ENCODE peak calls at places on chromosomes 6 and 20, in eight cellular contexts. One of them, this sample, is unnamed. For H3K4me1, the result is how much of the 10 kb centered on the place peaks cover.

GRCh38 chr20:967796-968742 is 34.0 kb downstream of the RSPO4 start:
- DNase-seq in hepatocyte: no peak
- DNase-seq in mesendoderm: peak
- DNase-seq in HCT116: peak
- DNase-seq in GM23248: peak
- DNase-seq in OCI-LY7: peak
- DNase-seq in fibroblast of lung: peak
- DNase-seq in A549: no peak
- DNase-seq in this sample: peak

GRCh38 chr6:150256618-150257272 is 112.1 kb upstream of the IYD start:
- DNase-seq in hepatocyte: peak
- DNase-seq in mesendoderm: peak
- DNase-seq in HCT116: no peak
- DNase-seq in GM23248: peak
- DNase-seq in OCI-LY7: no peak
- DNase-seq in fibroblast of lung: peak
- DNase-seq in A549: no peak
- DNase-seq in this sample: no peak

GRCh38 chr20:20448891-20449290 is 81.0 kb downstream of the INSM1 start:
- DNase-seq in hepatocyte: no peak
- DNase-seq in mesendoderm: no peak
- DNase-seq in HCT116: no peak
- DNase-seq in GM23248: no peak
- DNase-seq in OCI-LY7: no peak
- DNase-seq in fibroblast of lung: no peak
- DNase-seq in A549: no peak
- DNase-seq in this sample: no peak

GRCh38 chr6:39428152-39428551 is 105.7 kb upstream of the KCNK16 start:
- DNase-seq in hepatocyte: no peak
- DNase-seq in mesendoderm: no peak
- DNase-seq in HCT116: no peak
- DNase-seq in GM23248: no peak
- DNase-seq in OCI-LY7: no peak
- DNase-seq in fibroblast of lung: no peak
- DNase-seq in A549: no peak
- DNase-seq in this sample: no peak

GRCh38 chr6:44621846-44622245 is 234.3 kb downstream of the CDC5L start:
- DNase-seq in hepatocyte: no peak
- DNase-seq in mesendoderm: no peak
- DNase-seq in HCT116: no peak
- DNase-seq in GM23248: peak
- DNase-seq in OCI-LY7: no peak
- DNase-seq in fibroblast of lung: no peak
- DNase-seq in A549: no peak
- DNase-seq in this sample: no peak

GRCh38 chr6:111806561-111807497 is 66.4 kb downstream of the FYN start:
- DNase-seq in hepatocyte: no peak
- DNase-seq in mesendoderm: peak
- DNase-seq in HCT116: no peak
- DNase-seq in GM23248: no peak
- DNase-seq in OCI-LY7: no peak
- DNase-seq in fibroblast of lung: no peak
- DNase-seq in A549: no peak
- DNase-seq in this sample: no peak

GRCh38 chr6:144411506-144412165 is 126.5 kb downstream of the UTRN start:
- DNase-seq in hepatocyte: no peak
- DNase-seq in mesendoderm: no peak
- DNase-seq in HCT116: no peak
- DNase-seq in GM23248: peak
- DNase-seq in OCI-LY7: no peak
- DNase-seq in fibroblast of lung: no peak
- DNase-seq in A549: no peak
- DNase-seq in this sample: no peak

GRCh38 chr6:100262086-100262485 is 202.6 kb downstream of the SIM1 start:
- DNase-seq in hepatocyte: no peak
- DNase-seq in mesendoderm: no peak
- DNase-seq in HCT116: no peak
- DNase-seq in GM23248: no peak
- DNase-seq in OCI-LY7: no peak
- DNase-seq in fibroblast of lung: no peak
- DNase-seq in A549: no peak
- DNase-seq in this sample: no peak

GRCh38 chr6:131135244-131136020 is at the start of gene AKAP7:
- DNase-seq in hepatocyte: peak
- DNase-seq in mesendoderm: peak
- DNase-seq in HCT116: peak
- DNase-seq in GM23248: peak
- DNase-seq in OCI-LY7: peak
- DNase-seq in fibroblast of lung: peak
- DNase-seq in A549: peak
- DNase-seq in this sample: peak

GRCh38 chr20:3068986-3069900 is 2.2 kb upstream of the OXT start:
- DNase-seq in hepatocyte: no peak
- DNase-seq in mesendoderm: no peak
- DNase-seq in HCT116: no peak
- DNase-seq in GM23248: peak
- DNase-seq in OCI-LY7: peak
- DNase-seq in fibroblast of lung: peak
- DNase-seq in A549: no peak
- DNase-seq in this sample: no peak

GRCh38 chr20:61439251-61439650 is 187.2 kb downstream of the CDH4 start:
- DNase-seq in hepatocyte: no peak
- DNase-seq in mesendoderm: no peak
- DNase-seq in HCT116: no peak
- DNase-seq in GM23248: no peak
- DNase-seq in OCI-LY7: no peak
- DNase-seq in fibroblast of lung: no peak
- DNase-seq in A549: no peak
- DNase-seq in this sample: no peak

GRCh38 chr20:49915380-49916145 is at the start of gene SPATA2:
- DNase-seq in hepatocyte: peak
- DNase-seq in mesendoderm: peak
- DNase-seq in HCT116: peak
- DNase-seq in GM23248: peak
- DNase-seq in OCI-LY7: peak
- DNase-seq in fibroblast of lung: peak
- DNase-seq in A549: peak
- DNase-seq in this sample: peak

GRCh38 chr6:51613558-51613957 is 473.9 kb downstream of the PKHD1 start:
- DNase-seq in hepatocyte: no peak
- DNase-seq in mesendoderm: no peak
- DNase-seq in HCT116: no peak
- DNase-seq in GM23248: no peak
- DNase-seq in OCI-LY7: no peak
- DNase-seq in fibroblast of lung: no peak
- DNase-seq in A549: no peak
- DNase-seq in this sample: no peak

GRCh38 chr6:37038297-37039198 is 33.1 kb downstream of the FGD2 start:
- DNase-seq in hepatocyte: peak
- DNase-seq in mesendoderm: no peak
- DNase-seq in HCT116: no peak
- DNase-seq in GM23248: peak
- DNase-seq in OCI-LY7: no peak
- DNase-seq in fibroblast of lung: peak
- DNase-seq in A549: no peak
- DNase-seq in this sample: no peak

GRCh38 chr6:109526905-109527628 is 44.0 kb upstream of the ZBTB24 start:
- DNase-seq in hepatocyte: peak
- DNase-seq in mesendoderm: peak
- DNase-seq in HCT116: peak
- DNase-seq in GM23248: peak
- DNase-seq in OCI-LY7: peak
- DNase-seq in fibroblast of lung: peak
- DNase-seq in A549: peak
- DNase-seq in this sample: peak

GRCh38 chr20:45300961-45301360 is 5.7 kb upstream of the RBPJL start:
- DNase-seq in hepatocyte: no peak
- DNase-seq in mesendoderm: peak
- DNase-seq in HCT116: peak
- DNase-seq in GM23248: peak
- DNase-seq in OCI-LY7: peak
- DNase-seq in fibroblast of lung: no peak
- DNase-seq in A549: peak
- DNase-seq in this sample: peak

GRCh38 chr6:44806656-44807055 is 419.1 kb downstream of the CDC5L start:
- DNase-seq in hepatocyte: no peak
- DNase-seq in mesendoderm: no peak
- DNase-seq in HCT116: no peak
- DNase-seq in GM23248: peak
- DNase-seq in OCI-LY7: no peak
- DNase-seq in fibroblast of lung: no peak
- DNase-seq in A549: no peak
- DNase-seq in this sample: no peak

GRCh38 chr6:47146426-47147174 is 104.5 kb upstream of the ADGRF1 start:
- DNase-seq in hepatocyte: no peak
- DNase-seq in mesendoderm: peak
- DNase-seq in HCT116: no peak
- DNase-seq in GM23248: peak
- DNase-seq in OCI-LY7: peak
- DNase-seq in fibroblast of lung: no peak
- DNase-seq in A549: no peak
- DNase-seq in this sample: no peak

GRCh38 chr20:63248835-63249591 is 5.2 kb downstream of the NKAIN4 start:
- DNase-seq in hepatocyte: no peak
- DNase-seq in mesendoderm: no peak
- DNase-seq in HCT116: no peak
- DNase-seq in GM23248: no peak
- DNase-seq in OCI-LY7: no peak
- DNase-seq in fibroblast of lung: no peak
- DNase-seq in A549: no peak
- DNase-seq in this sample: no peak

GRCh38 chr6:89693207-89693606 is 54.7 kb upstream of the LYRM2 start:
- DNase-seq in hepatocyte: no peak
- DNase-seq in mesendoderm: no peak
- DNase-seq in HCT116: no peak
- DNase-seq in GM23248: no peak
- DNase-seq in OCI-LY7: no peak
- DNase-seq in fibroblast of lung: no peak
- DNase-seq in A549: no peak
- DNase-seq in this sample: no peak

GRCh38 chr6:157428418-157429202 is 47.6 kb downstream of the ZDHHC14 start:
- DNase-seq in hepatocyte: peak
- DNase-seq in mesendoderm: peak
- DNase-seq in HCT116: peak
- DNase-seq in GM23248: peak
- DNase-seq in OCI-LY7: no peak
- DNase-seq in fibroblast of lung: no peak
- DNase-seq in A549: peak
- DNase-seq in this sample: no peak

GRCh38 chr6:95572098-95572497 is 5.2 kb upstream of the MANEA start:
- DNase-seq in hepatocyte: no peak
- DNase-seq in mesendoderm: no peak
- DNase-seq in HCT116: no peak
- DNase-seq in GM23248: no peak
- DNase-seq in OCI-LY7: no peak
- DNase-seq in fibroblast of lung: no peak
- DNase-seq in A549: no peak
- DNase-seq in this sample: peak

GRCh38 chr6:170035896-170036295 is 255.0 kb downstream of the DLL1 start:
- DNase-seq in hepatocyte: no peak
- DNase-seq in mesendoderm: peak
- DNase-seq in HCT116: no peak
- DNase-seq in GM23248: no peak
- DNase-seq in OCI-LY7: no peak
- DNase-seq in fibroblast of lung: no peak
- DNase-seq in A549: no peak
- DNase-seq in this sample: no peak

DNA sequence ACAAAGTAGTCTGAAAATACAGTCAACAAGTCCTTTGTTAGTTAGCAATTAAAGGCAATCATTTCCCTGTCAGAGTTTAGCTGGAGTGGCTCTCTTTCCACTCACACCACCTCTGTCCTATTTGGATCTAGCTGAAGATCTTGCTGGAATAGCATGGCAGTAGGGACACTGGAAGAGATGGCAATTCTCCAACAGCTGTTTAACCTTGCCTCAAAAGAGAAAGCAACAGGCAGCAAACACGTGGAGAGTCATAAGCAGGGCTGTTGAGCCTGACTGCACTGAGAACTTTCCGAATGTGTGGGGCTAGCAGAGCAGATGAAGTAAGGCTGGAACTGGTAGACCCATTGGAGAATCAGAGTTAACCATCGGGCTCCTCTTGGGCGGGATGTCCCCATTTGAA is 38.0 kb upstream of the PRSS35 start:
- DNase-seq in hepatocyte: no peak
- DNase-seq in mesendoderm: no peak
- DNase-seq in HCT116: no peak
- DNase-seq in GM23248: no peak
- DNase-seq in OCI-LY7: no peak
- DNase-seq in fibroblast of lung: peak
- DNase-seq in A549: no peak
- DNase-seq in this sample: no peak
- H3K4me1 ChIP-seq in hepatocyte: under half
- H3K4me1 ChIP-seq in mesendoderm: under half
- H3K4me1 ChIP-seq in HCT116: under half
- H3K4me1 ChIP-seq in GM23248: under half
- H3K4me1 ChIP-seq in OCI-LY7: under half
- H3K4me1 ChIP-seq in fibroblast of lung: under half
- H3K4me1 ChIP-seq in A549: under half
- H3K4me1 ChIP-seq in this sample: under half

GRCh38 chr6:5749016-5749665 is 257.6 kb downstream of the NRN1 start:
- DNase-seq in hepatocyte: no peak
- DNase-seq in mesendoderm: no peak
- DNase-seq in HCT116: no peak
- DNase-seq in GM23248: no peak
- DNase-seq in OCI-LY7: no peak
- DNase-seq in fibroblast of lung: no peak
- DNase-seq in A549: no peak
- DNase-seq in this sample: no peak
- H3K4me2 ChIP-seq in hepatocyte: no peak
- H3K4me2 ChIP-seq in mesendoderm: no peak
- H3K4me2 ChIP-seq in HCT116: no peak
- H3K4me2 ChIP-seq in GM23248: no peak
- H3K4me2 ChIP-seq in OCI-LY7: no peak
- H3K4me2 ChIP-seq in fibroblast of lung: no peak
- H3K4me2 ChIP-seq in A549: no peak
- H3K4me2 ChIP-seq in this sample: no peak

GRCh38 chr6:114315841-114316595 is 26.8 kb downstream of the HS3ST5 start:
- DNase-seq in hepatocyte: no peak
- DNase-seq in mesendoderm: no peak
- DNase-seq in HCT116: no peak
- DNase-seq in GM23248: no peak
- DNase-seq in OCI-LY7: no peak
- DNase-seq in fibroblast of lung: no peak
- DNase-seq in A549: no peak
- DNase-seq in this sample: no peak
- H3K4me1 ChIP-seq in hepatocyte: under half
- H3K4me1 ChIP-seq in mesendoderm: under half
- H3K4me1 ChIP-seq in HCT116: under half
- H3K4me1 ChIP-seq in GM23248: under half
- H3K4me1 ChIP-seq in OCI-LY7: under half
- H3K4me1 ChIP-seq in fibroblast of lung: under half
- H3K4me1 ChIP-seq in A549: under half
- H3K4me1 ChIP-seq in this sample: under half

DNA sequence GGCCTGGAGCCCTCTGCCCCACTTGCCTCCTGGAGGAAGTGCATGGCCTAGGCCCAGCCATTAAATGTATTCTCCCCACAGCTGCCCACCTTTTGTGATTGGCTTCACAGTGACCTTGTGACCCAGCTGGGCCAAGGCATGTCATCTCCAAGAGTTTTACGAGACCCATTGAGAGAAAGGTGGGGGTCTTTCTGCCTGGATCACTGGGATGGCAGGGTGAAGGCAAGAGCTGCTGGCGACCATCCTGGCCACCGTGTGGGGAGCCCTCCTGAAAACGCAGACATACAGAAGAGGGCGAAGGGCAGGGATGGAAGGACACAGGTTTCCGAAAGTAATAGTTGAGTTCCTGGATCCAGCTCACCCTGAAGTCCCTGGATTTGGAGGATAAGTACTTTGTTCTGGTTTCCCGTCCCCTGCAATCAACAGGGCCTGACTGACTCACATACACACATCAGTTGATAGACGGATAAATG is 12.3 kb upstream of the SPO11 start:
- DNase-seq in hepatocyte: no peak
- DNase-seq in mesendoderm: no peak
- DNase-seq in HCT116: no peak
- DNase-seq in GM23248: no peak
- DNase-seq in OCI-LY7: no peak
- DNase-seq in fibroblast of lung: no peak
- DNase-seq in A549: no peak
- DNase-seq in this sample: no peak
- H3K4me2 ChIP-seq in hepatocyte: no peak
- H3K4me2 ChIP-seq in mesendoderm: no peak
- H3K4me2 ChIP-seq in HCT116: no peak
- H3K4me2 ChIP-seq in GM23248: no peak
- H3K4me2 ChIP-seq in OCI-LY7: peak
- H3K4me2 ChIP-seq in fibroblast of lung: no peak
- H3K4me2 ChIP-seq in A549: no peak
- H3K4me2 ChIP-seq in this sample: no peak

This sample was measured in endothelial cell of umbilical vein.